ENCODE peak calls at places on chromosomes 1 and 21, in four cellular contexts. Y, T, B and L are unnamed samples.

GRCh38 chr1:221025391-221026355 is 146.4 kb downstream of the HLX start:
- DNase-seq in Y (no peak), T (no peak), B (no peak), L (no peak)

GRCh38 chr1:81834921-81835698 is 34.4 kb downstream of the ADGRL2 start:
- DNase-seq in Y (no peak), T (no peak), B (no peak), L (no peak)

GRCh38 chr21:26490771-26491170 is 82.3 kb downstream of the CYYR1 start:
- DNase-seq in Y (no peak), T (no peak), B (no peak), L (peak)

GRCh38 chr1:41783189-41783639 is 135.5 kb downstream of the HIVEP3 start:
- DNase-seq in Y (no peak), T (no peak), B (no peak), L (no peak)

GRCh38 chr1:187551061-187551460 is 722.3 kb downstream of the PLA2G4A start:
- DNase-seq in Y (no peak), T (no peak), B (peak), L (no peak)

GRCh38 chr1:58964428-58964827 is 180.6 kb upstream of the JUN start:
- DNase-seq in Y (no peak), T (no peak), B (no peak), L (no peak)

GRCh38 chr1:153929981-153930948 is 7.5 kb upstream of the GATAD2B start:
- DNase-seq in Y (no peak), T (no peak), B (no peak), L (no peak)

GRCh38 chr1:231421616-231421970 is 494 bp downstream of the EGLN1 start:
- DNase-seq in Y (no peak), T (no peak), B (no peak), L (peak)

GRCh38 chr1:209839875-209840491 is 12.2 kb downstream of the UTP25 start:
- DNase-seq in Y (no peak), T (no peak), B (peak), L (no peak)

GRCh38 chr1:175663991-175664390 is 79.4 kb downstream of the TNR start:
- DNase-seq in Y (no peak), T (no peak), B (no peak), L (no peak)

GRCh38 chr1:15328785-15329480 is 80.8 kb upstream of the EFHD2 start:
- DNase-seq in Y (no peak), T (no peak), B (no peak), L (no peak)

GRCh38 chr21:45617021-45617930 is 26.2 kb upstream of the PCBP3 start:
- DNase-seq in Y (no peak), T (no peak), B (no peak), L (no peak)

GRCh38 chr1:44077421-44077820 is 41.2 kb upstream of the KLF17 start:
- DNase-seq in Y (no peak), T (no peak), B (no peak), L (no peak)

GRCh38 chr1:99745684-99746083 is 20.8 kb downstream of the FRRS1 start:
- DNase-seq in Y (no peak), T (no peak), B (no peak), L (no peak)

GRCh38 chr1:154446292-154446691 is 41.1 kb downstream of the IL6R start:
- DNase-seq in Y (no peak), T (no peak), B (no peak), L (no peak)

GRCh38 chr1:216183427-216183826 is 239.8 kb downstream of the USH2A start:
- DNase-seq in Y (no peak), T (no peak), B (no peak), L (no peak)

GRCh38 chr1:29029652-29030051 is 94.1 kb downstream of the TMEM200B start:
- DNase-seq in Y (no peak), T (no peak), B (no peak), L (no peak)

GRCh38 chr1:89695847-89696246 is 62.9 kb downstream of the LRRC8C start:
- DNase-seq in Y (no peak), T (no peak), B (no peak), L (no peak)

GRCh38 chr1:156870734-156871133 is 10.1 kb downstream of the NTRK1 start:
- DNase-seq in Y (no peak), T (no peak), B (no peak), L (no peak)

GRCh38 chr1:30850607-30851006 is 58.0 kb downstream of the SDC3 start:
- DNase-seq in Y (no peak), T (no peak), B (no peak), L (no peak)

GRCh38 chr1:30855686-30856259 is 52.8 kb downstream of the SDC3 start:
- DNase-seq in Y (no peak), T (no peak), B (no peak), L (no peak)

GRCh38 chr1:30851286-30851685 is 57.3 kb downstream of the SDC3 start:
- DNase-seq in Y (no peak), T (no peak), B (no peak), L (no peak)

GRCh38 chr1:30853350-30853749 is 55.2 kb downstream of the SDC3 start:
- DNase-seq in Y (no peak), T (no peak), B (peak), L (no peak)

GRCh38 chr1:30852026-30852425 is 56.5 kb downstream of the SDC3 start:
- DNase-seq in Y (no peak), T (no peak), B (no peak), L (no peak)
- TF ChIP-seq SUZ12 in Y (no peak), T (no peak), B (no peak), L (no peak)

DNA sequence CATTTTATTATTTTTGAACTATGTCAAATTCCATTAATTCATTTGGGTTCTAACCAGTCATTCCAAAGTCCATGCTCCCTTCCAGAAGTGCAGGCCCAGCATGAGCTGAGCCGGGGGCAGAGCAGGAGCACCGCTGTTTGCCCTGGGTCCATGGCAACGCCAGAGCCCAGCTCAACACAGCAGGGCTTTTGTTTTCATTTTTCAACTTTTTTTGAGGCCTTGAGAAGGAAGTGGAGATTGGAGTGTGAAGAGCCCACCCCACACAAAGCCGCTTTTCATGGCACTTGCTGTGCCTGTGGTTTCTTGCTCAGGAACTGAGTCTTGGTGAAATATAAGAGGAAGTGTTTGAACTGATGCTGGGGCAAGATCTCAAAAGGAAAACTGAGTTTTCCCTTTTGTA is 13.2 kb upstream of the PRMT2 start:
- DNase-seq in Y (no peak), T (no peak), B (peak), L (no peak)
- H3K4me3 ChIP-seq in Y (no peak), T (no peak), B (no peak), L (no peak)

GRCh38 chr1:227396539-227397355 is 78.5 kb upstream of the CDC42BPA start:
- DNase-seq in Y (no peak), T (no peak), B (peak), L (no peak)
- TF ChIP-seq SUZ12 in Y (no peak), T (no peak), B (no peak), L (no peak)

GRCh38 chr21:33682992-33683627 is 40.8 kb downstream of the ITSN1 start:
- DNase-seq in Y (peak), T (no peak), B (peak), L (peak)
- H3K4me3 ChIP-seq in Y (no peak), T (no peak), B (no peak), L (no peak)

GRCh38 chr1:52057876-52058275 is 1.8 kb downstream of the BTF3L4 start:
- DNase-seq in Y (no peak), T (no peak), B (no peak), L (no peak)
- TF ChIP-seq SUZ12 in Y (no peak), T (no peak), B (no peak), L (no peak)